ENCODE peak calls at places on chromosomes 5 and 9, in four cellular contexts. Y is psoas muscle; B is CD4-positive, CD25-positive, alpha-beta regulatory T cell; C is left ventricle myocardium inferior. R is an unnamed sample.

GRCh38 chr5:77851229-77852067 is 75.3 kb upstream of the TBCA start:
- DNase-seq in Y (no peak), B (no peak), C (no peak), R (no peak)

GRCh38 chr9:35645736-35646582 is 4.8 kb downstream of the SIT1 start:
- DNase-seq in Y (no peak), B (no peak), C (no peak), R (no peak)

GRCh38 chr5:124561451-124561850 is 185.0 kb downstream of the ZNF608 start:
- DNase-seq in Y (no peak), B (no peak), C (no peak), R (no peak)

GRCh38 chr9:90948156-90948555 is 146.5 kb downstream of the SYK start:
- DNase-seq in Y (no peak), B (no peak), C (no peak), R (no peak)

GRCh38 chr9:120531683-120532300 is 48.2 kb downstream of the CDK5RAP2 start:
- DNase-seq in Y (no peak), B (no peak), C (no peak), R (no peak)

GRCh38 chr5:93359296-93359957 is 221.6 kb downstream of the NR2F1-AS1 start:
- DNase-seq in Y (no peak), B (no peak), C (no peak), R (no peak)

GRCh38 chr9:14373319-14373632 is 59.3 kb upstream of the NFIB start:
- DNase-seq in Y (no peak), B (no peak), C (no peak), R (no peak)

GRCh38 chr9:135925496-135926133 is 18.3 kb upstream of the CAMSAP1 start:
- DNase-seq in Y (peak; percentile 30), B (no peak), C (no peak), R (no peak)

GRCh38 chr9:109253637-109254284 is 67.1 kb downstream of the EPB41L4B start:
- DNase-seq in Y (no peak), B (no peak), C (no peak), R (no peak)

GRCh38 chr9:135989722-135990467 is 28.7 kb upstream of the UBAC1 start:
- DNase-seq in Y (no peak), B (peak; percentile 34), C (no peak), R (no peak)

GRCh38 chr9:13410566-13411031 is 131.1 kb upstream of the MPDZ start:
- DNase-seq in Y (no peak), B (no peak), C (no peak), R (no peak)

GRCh38 chr9:91120200-91120599 is 241.5 kb downstream of the AUH start:
- DNase-seq in Y (no peak), B (no peak), C (no peak), R (no peak)

GRCh38 chr9:121774715-121775613 is 123.5 kb downstream of the DAB2IP start:
- DNase-seq in Y (no peak), B (no peak), C (peak; percentile 15), R (no peak)

GRCh38 chr5:71701409-71701808 is 17.7 kb upstream of the CARTPT start:
- DNase-seq in Y (no peak), B (no peak), C (no peak), R (no peak)

GRCh38 chr5:150021491-150022162 is 21.1 kb downstream of the HMGXB3 start:
- DNase-seq in Y (peak; percentile 66), B (no peak), C (peak; percentile 34), R (no peak)

GRCh38 chr9:99012957-99013512 is 69.3 kb downstream of the COL15A1 start:
- DNase-seq in Y (no peak), B (peak; percentile 24), C (no peak), R (no peak)

GRCh38 chr5:5092149-5092548 is 48.0 kb upstream of the ADAMTS16 start:
- DNase-seq in Y (no peak), B (no peak), C (no peak), R (no peak)

GRCh38 chr5:151058891-151059611 is 21.8 kb downstream of the TNIP1 start:
- DNase-seq in Y (peak; percentile 36), B (no peak), C (no peak), R (no peak)

GRCh38 chr9:134600836-134601638 is 40.6 kb upstream of the COL5A1 start:
- DNase-seq in Y (no peak), B (no peak), C (no peak), R (no peak)

GRCh38 chr5:179319741-179320281 is 25.4 kb downstream of the ADAMTS2 start:
- DNase-seq in Y (peak; percentile 65), B (no peak), C (no peak), R (no peak)

GRCh38 chr9:131590907-131591844 is 45.9 kb downstream of the PRRT1B start:
- DNase-seq in Y (peak; percentile 92), B (peak; percentile 76), C (peak; percentile 83), R (peak; percentile 51)

GRCh38 chr5:136053336-136054121 is 24.7 kb downstream of the TGFBI start:
- DNase-seq in Y (peak; percentile 72), B (no peak), C (no peak), R (no peak)

GRCh38 chr9:123016631-123017030 is 16.8 kb upstream of the GPR21 start:
- DNase-seq in Y (no peak), B (no peak), C (no peak), R (no peak)

GRCh38 chr5:171660438-171660837 is 125.2 kb upstream of the SMIM23 start:
- DNase-seq in Y (no peak), B (no peak), C (no peak), R (no peak)

GRCh38 chr9:89797255-89797654 is 192.4 kb downstream of the GADD45G start:
- DNase-seq in Y (no peak), B (no peak), C (no peak), R (no peak)

GRCh38 chr5:41793156-41793770 is 77.0 kb downstream of the OXCT1 start:
- DNase-seq in Y (no peak), B (no peak), C (no peak), R (no peak)

GRCh38 chr9:79572032-79572890 is 496 bp downstream of the TLE4 start:
- DNase-seq in Y (peak; percentile 80), B (no peak), C (peak; percentile 32), R (peak; percentile 52)

GRCh38 chr5:157115012-157115411 is 6.2 kb upstream of the HAVCR2 start:
- DNase-seq in Y (no peak), B (no peak), C (no peak), R (no peak)

GRCh38 chr5:10594591-10595210 is 30.8 kb downstream of the ANKRD33B start:
- DNase-seq in Y (no peak), B (no peak), C (no peak), R (no peak)

GRCh38 chr9:98686961-98687855 is 21.5 kb downstream of the GABBR2 start:
- DNase-seq in Y (no peak), B (no peak), C (no peak), R (no peak)

GRCh38 chr5:160397492-160397891 is 2.4 kb downstream of the FAM200C start:
- DNase-seq in Y (no peak), B (no peak), C (no peak), R (no peak)

GRCh38 chr9:137277329-137278041 is at the start of gene TOR4A:
- DNase-seq in Y (peak; percentile 84), B (no peak), C (peak; percentile 88), R (no peak)

GRCh38 chr9:137280478-137281344 is 3.2 kb downstream of the TOR4A start:
- DNase-seq in Y (no peak), B (no peak), C (no peak), R (no peak)

GRCh38 chr9:137279741-137280477 is 2.4 kb downstream of the TOR4A start:
- DNase-seq in Y (no peak), B (no peak), C (no peak), R (no peak)

GRCh38 chr9:137278061-137278912 is 761 bp downstream of the TOR4A start:
- DNase-seq in Y (no peak), B (no peak), C (no peak), R (no peak)

DNA sequence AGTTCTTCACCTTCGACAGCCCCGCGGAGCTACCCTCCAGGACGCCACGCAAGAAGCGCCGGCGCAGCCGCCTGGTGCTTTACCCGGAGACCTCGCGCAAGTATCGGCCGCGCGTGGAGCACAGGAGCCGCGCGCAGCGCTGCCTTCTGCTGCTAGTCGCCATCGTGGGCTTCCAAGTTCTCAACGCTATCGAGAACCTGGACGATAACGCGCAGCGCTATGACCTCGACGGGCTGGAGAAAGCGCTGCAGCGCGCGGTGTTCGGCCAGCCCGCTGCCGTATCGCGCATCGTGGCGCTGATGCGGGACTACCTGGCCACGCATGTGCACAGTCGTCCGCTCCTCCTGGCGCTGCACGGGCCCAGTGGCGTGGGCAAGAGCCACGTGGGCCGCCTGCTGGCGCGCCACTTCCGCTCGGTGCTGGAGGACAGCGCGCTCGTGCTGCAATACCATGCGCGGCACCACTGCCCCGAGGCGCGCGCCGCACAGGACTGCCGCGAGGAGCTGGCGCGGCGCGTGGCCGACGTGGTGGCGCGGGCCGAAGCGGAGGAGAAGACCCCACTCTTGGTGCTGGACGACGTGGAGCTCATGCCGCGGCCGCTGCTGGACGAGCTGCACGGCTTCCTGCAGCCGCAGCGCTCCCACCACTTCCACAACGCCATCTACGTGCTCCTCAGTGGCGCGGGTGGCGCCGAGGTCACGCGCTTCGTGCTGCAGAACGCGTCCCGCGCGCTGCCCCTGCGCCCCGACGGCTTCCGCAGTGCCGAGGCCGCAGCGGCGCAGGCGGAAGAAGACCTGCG is 1.6 kb downstream of the TOR4A start:
- DNase-seq in Y (no peak), B (no peak), C (no peak), R (no peak)
- H3K4me3 ChIP-seq in Y (peak overlapping the region; percentile 62), B (no peak overlapping the region), C (peak overlapping the region; percentile 73), R (no peak overlapping the region)

DNA sequence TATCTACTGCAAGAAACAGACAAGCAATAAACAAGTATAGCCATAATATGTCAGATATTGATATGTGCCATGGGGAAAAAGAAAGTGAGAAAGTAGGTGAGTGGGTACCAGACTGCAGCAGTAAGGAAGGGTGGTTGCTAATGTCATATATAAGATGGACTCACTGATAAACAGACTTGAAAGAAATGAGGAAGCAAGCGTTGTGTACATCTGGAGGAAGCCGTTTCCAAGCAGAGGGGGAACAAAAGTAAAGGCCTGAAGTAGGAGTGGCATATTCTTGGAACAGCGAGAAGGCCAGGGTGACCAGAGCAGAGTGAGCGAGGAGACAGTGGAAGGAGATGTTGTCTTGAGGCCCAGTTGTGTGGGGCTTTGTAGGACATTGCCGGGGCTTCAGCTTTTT is 142.2 kb upstream of the MAP3K1 start:
- DNase-seq in Y (no peak), B (no peak), C (no peak), R (no peak)
- H3K4me1 ChIP-seq in Y (no peaks in the 10 kb centered on the region), B (peaks cover 37% of the 10 kb centered on the region), C (peaks cover 13% of the 10 kb centered on the region), R (peaks cover 28% of the 10 kb centered on the region)

DNA sequence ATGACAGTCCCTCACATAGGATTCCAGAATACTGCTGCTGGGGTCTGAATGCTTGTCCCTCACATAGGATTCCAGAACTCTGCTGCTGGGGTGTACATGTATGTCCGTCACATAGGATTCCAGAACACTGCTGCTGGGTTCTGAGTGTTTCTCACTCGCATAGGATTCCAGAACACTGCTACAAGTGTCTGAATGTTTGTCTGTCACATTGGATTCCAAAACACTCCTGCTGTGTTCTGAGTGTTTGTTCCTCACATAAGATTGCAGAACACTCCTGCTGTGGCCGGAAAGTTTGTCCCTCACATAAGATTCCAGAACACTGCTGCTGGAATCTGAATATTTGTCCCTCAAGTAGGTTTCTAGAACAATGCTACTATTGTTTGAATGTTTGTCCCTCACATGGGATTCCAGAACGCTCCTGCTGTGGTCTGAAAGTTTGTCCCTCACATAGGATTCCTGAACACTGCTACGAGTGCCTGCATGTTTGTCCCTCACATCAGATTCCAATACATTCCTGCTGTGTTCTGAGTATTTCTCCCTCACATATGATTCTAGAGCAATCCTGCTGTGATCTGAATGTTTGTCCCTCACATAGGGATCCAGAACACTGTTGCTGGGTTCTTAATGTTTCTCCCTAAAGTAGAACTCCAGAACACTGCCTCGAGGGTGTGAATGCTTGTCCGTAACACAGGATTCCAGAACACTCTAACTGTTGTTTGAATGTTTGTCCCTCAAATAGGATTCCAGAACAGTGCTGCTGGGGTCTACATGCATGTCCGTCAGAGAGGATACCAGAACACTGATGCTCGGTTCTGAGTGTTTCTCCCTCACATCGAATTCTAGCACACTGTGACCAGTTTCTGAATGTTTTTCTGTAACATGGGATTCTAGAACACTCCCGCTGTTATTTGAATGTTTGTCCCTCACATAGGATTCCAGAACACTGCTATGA is 200.4 kb downstream of the FOXD4L6 start:
- DNase-seq in Y (no peak), B (no peak), C (no peak), R (no peak)
- H3K9me3 ChIP-seq in Y (peaks cover 67% of the 10 kb centered on the region), B (peaks cover 81% of the 10 kb centered on the region), C (peaks cover 92% of the 10 kb centered on the region), R (peaks cover 51% of the 10 kb centered on the region)

GRCh38 chr5:88684136-88684500 is 198.9 kb downstream of the MEF2C start:
- DNase-seq in Y (no peak), B (no peak), C (no peak), R (no peak)
- H3K4me3 ChIP-seq in Y (no peak overlapping the region), B (no peak overlapping the region), C (peak overlapping the region; percentile 28), R (no peak overlapping the region)

R was measured in effector memory CD4-positive, alpha-beta T cell.